ENCODE peak calls at places on chromosomes 3 and 15, in nine cellular contexts. One of them, this sample, is unnamed.

GRCh38 chr3:39668420-39668819 is 141.0 kb upstream of the MYRIP start:
- DNase-seq in suprapubic skin: no peak
- DNase-seq in A549: peak; percentile 13
- DNase-seq in transverse colon: no peak
- DNase-seq in HepG2: peak; percentile 38
- DNase-seq in ovary: no peak
- DNase-seq in tibial nerve: no peak
- DNase-seq in GM12878: no peak
- DNase-seq in esophagus muscularis mucosa: no peak
- DNase-seq in this sample: no peak

GRCh38 chr15:91803260-91803659 is 50.2 kb upstream of the SLCO3A1 start:
- DNase-seq in suprapubic skin: no peak
- DNase-seq in A549: no peak
- DNase-seq in transverse colon: no peak
- DNase-seq in HepG2: no peak
- DNase-seq in ovary: no peak
- DNase-seq in tibial nerve: no peak
- DNase-seq in GM12878: no peak
- DNase-seq in esophagus muscularis mucosa: peak; percentile 39
- DNase-seq in this sample: no peak

GRCh38 chr3:46585799-46586693 is 19.9 kb upstream of the LRRC2 start:
- DNase-seq in suprapubic skin: no peak
- DNase-seq in A549: no peak
- DNase-seq in transverse colon: no peak
- DNase-seq in HepG2: peak; percentile 81
- DNase-seq in ovary: no peak
- DNase-seq in tibial nerve: no peak
- DNase-seq in GM12878: no peak
- DNase-seq in esophagus muscularis mucosa: no peak
- DNase-seq in this sample: no peak

GRCh38 chr15:41610048-41610447 is 50.2 kb upstream of the MGA start:
- DNase-seq in suprapubic skin: no peak
- DNase-seq in A549: no peak
- DNase-seq in transverse colon: no peak
- DNase-seq in HepG2: no peak
- DNase-seq in ovary: no peak
- DNase-seq in tibial nerve: no peak
- DNase-seq in GM12878: no peak
- DNase-seq in esophagus muscularis mucosa: no peak
- DNase-seq in this sample: no peak

GRCh38 chr3:124131158-124132115 is 139.5 kb upstream of the ROPN1 start:
- DNase-seq in suprapubic skin: no peak
- DNase-seq in A549: no peak
- DNase-seq in transverse colon: no peak
- DNase-seq in HepG2: no peak
- DNase-seq in ovary: no peak
- DNase-seq in tibial nerve: peak; percentile 9
- DNase-seq in GM12878: no peak
- DNase-seq in esophagus muscularis mucosa: peak; percentile 72
- DNase-seq in this sample: no peak

GRCh38 chr3:97968376-97968775 is 3.9 kb downstream of the RIOX2 start:
- DNase-seq in suprapubic skin: no peak
- DNase-seq in A549: no peak
- DNase-seq in transverse colon: no peak
- DNase-seq in HepG2: no peak
- DNase-seq in ovary: no peak
- DNase-seq in tibial nerve: no peak
- DNase-seq in GM12878: no peak
- DNase-seq in esophagus muscularis mucosa: no peak
- DNase-seq in this sample: no peak

GRCh38 chr3:107704477-107704876 is 181.7 kb downstream of the BBX start:
- DNase-seq in suprapubic skin: no peak
- DNase-seq in A549: no peak
- DNase-seq in transverse colon: no peak
- DNase-seq in HepG2: no peak
- DNase-seq in ovary: no peak
- DNase-seq in tibial nerve: no peak
- DNase-seq in GM12878: no peak
- DNase-seq in esophagus muscularis mucosa: no peak
- DNase-seq in this sample: no peak

GRCh38 chr15:68808770-68809169 is 11.9 kb downstream of the ANP32A start:
- DNase-seq in suprapubic skin: peak; percentile 16
- DNase-seq in A549: no peak
- DNase-seq in transverse colon: peak; percentile 0
- DNase-seq in HepG2: no peak
- DNase-seq in ovary: no peak
- DNase-seq in tibial nerve: no peak
- DNase-seq in GM12878: no peak
- DNase-seq in esophagus muscularis mucosa: no peak
- DNase-seq in this sample: no peak

GRCh38 chr3:9778518-9779129 is 8.9 kb upstream of the CAMK1 start:
- DNase-seq in suprapubic skin: no peak
- DNase-seq in A549: no peak
- DNase-seq in transverse colon: no peak
- DNase-seq in HepG2: no peak
- DNase-seq in ovary: no peak
- DNase-seq in tibial nerve: no peak
- DNase-seq in GM12878: no peak
- DNase-seq in esophagus muscularis mucosa: no peak
- DNase-seq in this sample: no peak

GRCh38 chr3:10949197-10949596 is 43.4 kb upstream of the SLC6A1 start:
- DNase-seq in suprapubic skin: no peak
- DNase-seq in A549: no peak
- DNase-seq in transverse colon: no peak
- DNase-seq in HepG2: no peak
- DNase-seq in ovary: no peak
- DNase-seq in tibial nerve: no peak
- DNase-seq in GM12878: no peak
- DNase-seq in esophagus muscularis mucosa: no peak
- DNase-seq in this sample: no peak

GRCh38 chr3:183123891-183124290 is 24.6 kb upstream of the MCCC1 start:
- DNase-seq in suprapubic skin: no peak
- DNase-seq in A549: no peak
- DNase-seq in transverse colon: no peak
- DNase-seq in HepG2: no peak
- DNase-seq in ovary: no peak
- DNase-seq in tibial nerve: no peak
- DNase-seq in GM12878: no peak
- DNase-seq in esophagus muscularis mucosa: no peak
- DNase-seq in this sample: no peak

GRCh38 chr3:46846624-46847542 is 16.4 kb downstream of the MYL3 start:
- DNase-seq in suprapubic skin: no peak
- DNase-seq in A549: no peak
- DNase-seq in transverse colon: no peak
- DNase-seq in HepG2: no peak
- DNase-seq in ovary: no peak
- DNase-seq in tibial nerve: no peak
- DNase-seq in GM12878: no peak
- DNase-seq in esophagus muscularis mucosa: no peak
- DNase-seq in this sample: peak; percentile 17

GRCh38 chr3:30007668-30008067 is 598.7 kb upstream of the TGFBR2 start:
- DNase-seq in suprapubic skin: no peak
- DNase-seq in A549: no peak
- DNase-seq in transverse colon: no peak
- DNase-seq in HepG2: no peak
- DNase-seq in ovary: no peak
- DNase-seq in tibial nerve: no peak
- DNase-seq in GM12878: no peak
- DNase-seq in esophagus muscularis mucosa: no peak
- DNase-seq in this sample: no peak

GRCh38 chr3:44831241-44831640 is 30.5 kb upstream of the TMEM42 start:
- DNase-seq in suprapubic skin: no peak
- DNase-seq in A549: no peak
- DNase-seq in transverse colon: no peak
- DNase-seq in HepG2: no peak
- DNase-seq in ovary: no peak
- DNase-seq in tibial nerve: no peak
- DNase-seq in GM12878: no peak
- DNase-seq in esophagus muscularis mucosa: no peak
- DNase-seq in this sample: no peak

GRCh38 chr3:44827196-44827595 is 34.5 kb upstream of the TMEM42 start:
- DNase-seq in suprapubic skin: no peak
- DNase-seq in A549: no peak
- DNase-seq in transverse colon: no peak
- DNase-seq in HepG2: no peak
- DNase-seq in ovary: no peak
- DNase-seq in tibial nerve: no peak
- DNase-seq in GM12878: no peak
- DNase-seq in esophagus muscularis mucosa: no peak
- DNase-seq in this sample: no peak

GRCh38 chr3:44825264-44825925 is 36.3 kb upstream of the TMEM42 start:
- DNase-seq in suprapubic skin: no peak
- DNase-seq in A549: no peak
- DNase-seq in transverse colon: no peak
- DNase-seq in HepG2: no peak
- DNase-seq in ovary: no peak
- DNase-seq in tibial nerve: no peak
- DNase-seq in GM12878: no peak
- DNase-seq in esophagus muscularis mucosa: no peak
- DNase-seq in this sample: no peak
- TF ChIP-seq EP300 in suprapubic skin: no peak
- TF ChIP-seq EP300 in A549: no peak
- TF ChIP-seq EP300 in transverse colon: no peak
- TF ChIP-seq EP300 in HepG2: no peak
- TF ChIP-seq EP300 in ovary: no peak
- TF ChIP-seq EP300 in tibial nerve: no peak
- TF ChIP-seq EP300 in GM12878: no peak
- TF ChIP-seq EP300 in esophagus muscularis mucosa: no peak
- TF ChIP-seq EP300 in this sample: no peak

DNA sequence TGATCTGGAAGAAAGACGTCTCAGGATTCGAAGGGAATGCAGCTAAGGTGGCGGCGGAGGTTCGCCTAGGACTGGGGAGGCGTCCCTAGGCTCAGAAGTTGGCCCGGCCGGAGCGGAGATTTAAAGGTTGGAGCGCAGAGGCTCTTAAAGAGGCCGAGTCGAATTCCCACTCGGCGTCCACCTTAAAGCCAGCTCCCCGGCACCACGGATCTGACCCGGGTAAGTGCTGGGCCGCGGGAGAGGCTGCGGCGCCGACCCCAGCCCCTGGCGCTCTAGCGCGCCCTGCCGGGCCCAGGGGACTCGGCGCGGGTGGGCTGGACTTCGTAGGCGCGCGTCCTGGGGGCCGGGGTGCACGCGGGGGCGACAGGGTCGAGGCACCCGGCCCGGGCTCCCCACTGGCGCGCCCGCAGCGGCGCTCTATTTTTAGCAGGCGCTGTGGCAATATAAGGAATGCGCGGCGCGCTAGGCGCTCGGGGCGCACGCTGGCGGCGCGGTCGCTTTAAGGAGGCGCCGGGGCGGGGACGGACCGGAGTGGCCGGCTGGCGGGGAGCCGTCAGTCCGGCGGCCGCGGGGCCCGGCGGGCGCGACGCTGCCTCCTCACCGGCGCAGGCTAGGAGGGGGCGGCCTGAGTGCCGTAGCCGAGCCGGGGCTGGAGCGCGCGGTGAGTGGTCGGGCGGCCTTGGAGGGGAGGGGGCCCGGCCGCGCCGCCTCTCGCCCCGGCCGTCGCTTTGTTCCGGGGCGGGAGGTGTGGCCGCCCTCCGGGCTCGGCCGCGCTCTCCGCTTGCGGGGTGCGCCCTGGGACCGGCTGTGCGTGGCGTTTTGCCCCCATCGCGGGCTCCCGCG is at the start of gene MRAS:
- DNase-seq in suprapubic skin: peak; percentile 80
- DNase-seq in A549: peak; percentile 60
- DNase-seq in transverse colon: peak; percentile 67
- DNase-seq in HepG2: peak; percentile 59
- DNase-seq in ovary: peak; percentile 85
- DNase-seq in tibial nerve: peak; percentile 66
- DNase-seq in GM12878: no peak
- DNase-seq in esophagus muscularis mucosa: no peak
- DNase-seq in this sample: peak; percentile 79
- TF ChIP-seq CTCF in suprapubic skin: peak; percentile 47
- TF ChIP-seq CTCF in A549: peak; percentile 46
- TF ChIP-seq CTCF in transverse colon: no peak
- TF ChIP-seq CTCF in HepG2: peak; percentile 73
- TF ChIP-seq CTCF in ovary: no peak
- TF ChIP-seq CTCF in tibial nerve: peak; percentile 75
- TF ChIP-seq CTCF in GM12878: no peak
- TF ChIP-seq CTCF in esophagus muscularis mucosa: peak; percentile 39
- TF ChIP-seq CTCF in this sample: peak; percentile 14

DNA sequence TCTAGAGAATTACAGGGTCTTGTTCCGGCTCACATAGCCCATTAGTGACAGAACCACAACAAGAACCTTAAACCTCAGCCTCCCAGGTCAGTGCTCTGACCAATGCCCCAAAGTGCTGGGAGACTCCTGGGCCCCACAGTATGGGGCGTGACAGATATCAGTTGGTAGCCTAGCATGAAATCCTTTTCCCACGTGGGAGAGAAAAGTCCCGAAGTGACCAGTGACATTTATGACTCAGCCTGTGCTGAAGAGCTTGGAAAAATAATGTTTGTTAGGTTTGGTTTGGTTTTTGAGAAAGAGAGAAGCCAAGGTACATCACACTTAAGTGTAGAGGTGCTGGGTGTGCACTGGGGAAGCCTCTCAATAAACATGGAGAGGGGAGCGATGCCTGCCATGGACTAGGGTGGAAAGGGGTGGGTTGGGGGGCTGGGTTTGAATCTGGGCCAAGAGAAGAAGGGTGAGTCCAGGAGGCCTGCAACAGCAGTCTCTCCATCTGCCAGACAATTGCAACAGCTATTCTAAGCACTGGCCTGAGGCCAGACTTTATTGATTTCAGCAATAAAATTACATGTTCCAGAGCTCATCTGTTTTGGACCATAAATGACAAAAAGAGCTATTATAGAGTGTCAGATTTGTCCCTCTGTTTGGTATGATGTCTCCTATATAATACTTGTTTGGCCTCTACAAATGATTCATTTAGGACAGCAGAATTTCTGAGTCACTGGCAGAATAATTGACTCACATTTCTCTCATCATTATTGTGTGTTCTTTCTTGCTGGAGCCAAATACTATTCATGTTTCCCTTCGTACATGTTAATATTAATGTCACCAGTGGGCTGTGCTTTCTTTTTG is 43.4 kb downstream of the C2CD4A start:
- DNase-seq in suprapubic skin: no peak
- DNase-seq in A549: peak; percentile 42
- DNase-seq in transverse colon: peak; percentile 31
- DNase-seq in HepG2: no peak
- DNase-seq in ovary: no peak
- DNase-seq in tibial nerve: no peak
- DNase-seq in GM12878: no peak
- DNase-seq in esophagus muscularis mucosa: peak; percentile 85
- DNase-seq in this sample: no peak
- TF ChIP-seq EP300 in suprapubic skin: no peak
- TF ChIP-seq EP300 in A549: no peak
- TF ChIP-seq EP300 in transverse colon: no peak
- TF ChIP-seq EP300 in HepG2: no peak
- TF ChIP-seq EP300 in ovary: no peak
- TF ChIP-seq EP300 in tibial nerve: no peak
- TF ChIP-seq EP300 in GM12878: no peak
- TF ChIP-seq EP300 in esophagus muscularis mucosa: no peak
- TF ChIP-seq EP300 in this sample: no peak

DNA sequence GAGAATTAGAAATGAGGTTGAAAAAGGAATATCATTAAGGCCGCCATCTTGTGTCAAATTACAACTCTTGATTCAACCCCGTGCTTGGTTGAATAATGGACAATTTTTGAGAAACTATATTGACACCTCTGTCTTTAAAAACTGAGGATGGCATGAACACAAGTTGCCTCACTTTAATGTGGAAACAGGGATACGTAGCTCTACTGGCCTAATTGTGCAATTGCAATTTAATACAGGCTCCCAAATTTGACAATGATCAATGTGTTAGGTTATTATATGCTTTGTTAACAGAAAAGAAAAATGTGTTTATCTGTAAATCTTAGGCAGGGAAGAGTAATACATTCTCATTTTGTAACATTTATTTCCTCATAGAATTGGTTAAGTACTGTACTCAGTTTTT is 77.1 kb upstream of the MCTP2 start:
- DNase-seq in suprapubic skin: no peak
- DNase-seq in A549: no peak
- DNase-seq in transverse colon: no peak
- DNase-seq in HepG2: no peak
- DNase-seq in ovary: no peak
- DNase-seq in tibial nerve: no peak
- DNase-seq in GM12878: no peak
- DNase-seq in esophagus muscularis mucosa: no peak
- DNase-seq in this sample: no peak
- TF ChIP-seq CTCF in suprapubic skin: no peak
- TF ChIP-seq CTCF in A549: no peak
- TF ChIP-seq CTCF in transverse colon: no peak
- TF ChIP-seq CTCF in HepG2: no peak
- TF ChIP-seq CTCF in ovary: no peak
- TF ChIP-seq CTCF in tibial nerve: no peak
- TF ChIP-seq CTCF in GM12878: no peak
- TF ChIP-seq CTCF in esophagus muscularis mucosa: no peak
- TF ChIP-seq CTCF in this sample: no peak

This sample was measured in stomach.